ENCODE peak calls at places on chromosomes 7 and 10, in seven cellular contexts. K is GM23338, G is prostate gland, J is mammary epithelial cell, Y is stomach, U is GM23248, W is AG09309. X is an unnamed sample.

GRCh38 chr7:94043299-94043698 is 39.1 kb upstream of the BET1 start:
- DNase-seq in Y (no peak), U (peak), J (peak), K (no peak), G (no peak), W (peak), X (no peak)

GRCh38 chr7:158734861-158735260 is 30.3 kb upstream of the NCAPG2 start:
- DNase-seq in G (no peak), Y (no peak), W (no peak), U (peak), K (no peak), J (no peak), X (no peak)

GRCh38 chr10:103548006-103548405 is 54.5 kb downstream of the NEURL1 start:
- DNase-seq in U (no peak), W (no peak), Y (no peak), K (no peak), J (no peak), G (no peak), X (no peak)

GRCh38 chr10:83164134-83164533 is 975.2 kb upstream of the GHITM start:
- DNase-seq in U (no peak), J (no peak), Y (no peak), K (no peak), W (no peak), G (no peak), X (no peak)

GRCh38 chr7:87318741-87319140 is 26.7 kb upstream of the CROT start:
- DNase-seq in K (no peak), J (no peak), G (no peak), W (no peak), Y (no peak), U (no peak), X (no peak)

GRCh38 chr10:52004342-52004949 is 305.1 kb upstream of the CSTF2T start:
- DNase-seq in G (no peak), K (peak), J (peak), Y (no peak), U (peak), W (peak), X (peak)

GRCh38 chr10:85978566-85979358 is 387.8 kb downstream of the GRID1 start:
- DNase-seq in J (peak), G (no peak), Y (no peak), W (no peak), K (no peak), U (no peak), X (no peak)

GRCh38 chr7:29139191-29139590 is 7.1 kb downstream of the CPVL start:
- DNase-seq in U (peak), W (no peak), Y (no peak), K (no peak), J (peak), G (no peak), X (no peak)

GRCh38 chr10:30529373-30529998 is 95.5 kb downstream of the MAP3K8 start:
- DNase-seq in U (no peak), J (no peak), Y (peak), G (peak), K (peak), W (no peak), X (no peak)

GRCh38 chr7:21408481-21408820 is 19.4 kb upstream of the SP4 start:
- DNase-seq in J (no peak), U (no peak), G (no peak), W (no peak), Y (no peak), K (no peak), X (no peak)

GRCh38 chr7:106114735-106115383 is 2.7 kb upstream of the SYPL1 start:
- DNase-seq in Y (peak), W (no peak), K (no peak), U (no peak), G (no peak), J (no peak), X (no peak)

GRCh38 chr10:117892681-117893220 is 154.0 kb downstream of the RAB11FIP2 start:
- DNase-seq in K (no peak), W (no peak), Y (no peak), J (no peak), G (no peak), U (no peak), X (no peak)

GRCh38 chr7:74474271-74474865 is 20.7 kb downstream of the GTF2IRD1 start:
- DNase-seq in Y (no peak), G (no peak), U (peak), K (no peak), J (no peak), W (no peak), X (no peak)

GRCh38 chr7:157712666-157713235 is 375.9 kb downstream of the DNAJB6 start:
- DNase-seq in K (no peak), W (no peak), U (no peak), G (no peak), J (no peak), Y (no peak), X (no peak)

GRCh38 chr10:125549656-125550055 is 133.3 kb downstream of the TEX36 start:
- DNase-seq in Y (no peak), U (no peak), J (no peak), W (no peak), K (no peak), G (no peak), X (no peak)

GRCh38 chr7:150451833-150452431 is 1.5 kb downstream of the GIMAP8 start:
- DNase-seq in U (no peak), K (no peak), W (no peak), G (no peak), J (no peak), Y (no peak), X (no peak)

GRCh38 chr10:92181575-92181974 is 109.3 kb downstream of the CPEB3 start:
- DNase-seq in Y (no peak), J (no peak), U (peak), W (no peak), K (peak), G (no peak), X (no peak)

GRCh38 chr10:78974409-78975317 is 94.1 kb upstream of the ZMIZ1 start:
- DNase-seq in U (peak), G (peak), W (peak), Y (peak), K (peak), J (peak), X (peak)

GRCh38 chr10:91653214-91653875 is 20.5 kb upstream of the PPP1R3C start:
- DNase-seq in U (peak), W (no peak), Y (no peak), K (no peak), J (peak), G (no peak), X (no peak)

GRCh38 chr10:69712346-69712745 is 82.3 kb downstream of the FAM241B start:
- DNase-seq in W (no peak), J (no peak), K (no peak), U (no peak), Y (no peak), G (no peak), X (no peak)

GRCh38 chr7:139034855-139035587 is 821 bp downstream of the ZC3HAV1L start:
- DNase-seq in G (peak), K (peak), J (peak), W (no peak), Y (no peak), U (peak), X (no peak)

GRCh38 chr10:33616921-33617320 is 282.5 kb upstream of the NRP1 start:
- DNase-seq in K (no peak), U (peak), J (no peak), Y (no peak), W (no peak), G (no peak), X (no peak)

GRCh38 chr7:141860207-141860606 is 18.9 kb upstream of the PRSS37 start:
- DNase-seq in G (no peak), U (no peak), K (no peak), J (no peak), W (no peak), Y (no peak), X (no peak)

GRCh38 chr10:13302821-13303555 is 3.1 kb upstream of the PHYH start:
- DNase-seq in W (no peak), U (no peak), J (no peak), K (no peak), Y (no peak), G (no peak), X (no peak)
- H3K4me3 ChIP-seq in W (no peak), U (peak), J (no peak), K (peak), Y (peak), G (no peak), X (no peak)

GRCh38 chr7:137998250-137998649 is 3.6 kb downstream of the CREB3L2 start:
- DNase-seq in U (no peak), G (no peak), W (no peak), J (no peak), K (no peak), Y (no peak), X (no peak)
- H3K4me3 ChIP-seq in U (peak), G (no peak), W (no peak), J (no peak), K (no peak), Y (no peak), X (no peak)

DNA sequence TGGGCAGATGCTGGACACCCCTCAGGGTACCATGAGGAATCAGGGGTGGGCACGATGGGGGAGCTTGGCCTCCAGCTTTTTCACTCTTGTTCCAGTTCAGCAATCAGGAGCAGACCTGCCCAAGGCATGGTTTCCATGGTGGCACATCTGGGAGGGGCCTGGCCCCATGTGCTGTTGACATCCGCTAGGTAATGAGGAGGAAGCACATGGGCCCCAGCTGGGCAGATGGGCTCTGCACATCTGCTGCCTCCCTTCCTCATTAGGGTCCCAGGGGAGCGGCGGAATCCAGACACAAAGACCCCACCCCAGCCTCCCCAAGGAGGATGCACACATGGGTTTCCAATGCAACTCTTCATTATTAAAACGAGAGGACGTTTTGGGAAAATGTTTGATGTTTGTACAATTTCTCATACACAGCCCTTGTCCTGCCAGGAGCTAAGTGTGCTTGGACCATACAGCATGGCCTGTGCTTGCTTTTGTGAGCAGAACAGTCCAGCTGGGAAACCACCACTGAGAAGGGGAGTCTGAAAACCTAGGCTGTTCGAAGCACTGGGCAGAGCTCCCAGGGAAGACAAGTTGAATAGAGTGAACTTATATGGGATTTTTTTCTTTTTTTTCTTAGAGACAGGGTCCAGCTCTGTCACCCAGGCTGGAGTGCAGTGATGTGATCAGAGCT is 23.7 kb downstream of the FAM107B start:
- DNase-seq in Y (no peak), W (no peak), K (no peak), G (no peak), U (no peak), J (no peak), X (no peak)
- H3K4me3 ChIP-seq in Y (no peak), W (no peak), K (no peak), G (no peak), U (no peak), J (no peak), X (no peak)

DNA sequence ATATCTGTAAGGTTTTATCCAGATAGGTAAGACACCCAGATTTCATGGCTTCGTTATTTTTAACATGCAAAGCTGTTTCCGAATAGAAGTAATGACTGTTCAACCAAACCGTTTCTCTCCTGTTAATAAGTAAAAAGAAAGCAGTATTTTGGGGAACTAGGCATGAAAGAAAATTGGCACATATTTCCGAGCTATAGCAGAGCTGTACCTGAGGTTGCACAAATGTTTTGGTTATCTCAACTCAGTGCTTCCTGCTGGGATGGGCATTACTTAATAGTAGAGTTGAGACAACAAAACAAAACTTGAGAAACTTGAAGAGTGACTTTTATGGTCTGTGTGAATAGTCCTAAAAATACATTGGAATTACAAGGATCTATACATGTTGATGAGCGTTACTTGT is 564.3 kb upstream of the SORCS1 start:
- DNase-seq in U (no peak), J (peak), Y (no peak), G (no peak), K (no peak), W (no peak), X (peak)
- H3K4me3 ChIP-seq in U (no peak), J (no peak), Y (no peak), G (no peak), K (no peak), W (no peak), X (no peak)

GRCh38 chr10:113135025-113135424 is 185.0 kb downstream of the TCF7L2 start:
- DNase-seq in J (no peak), K (peak), G (no peak), Y (no peak), U (no peak), W (no peak), X (no peak)

GRCh38 chr10:113133497-113133896 is 183.4 kb downstream of the TCF7L2 start:
- DNase-seq in K (no peak), G (no peak), Y (no peak), U (peak), W (peak), J (no peak), X (no peak)

GRCh38 chr10:113131611-113132330 is 181.7 kb downstream of the TCF7L2 start:
- DNase-seq in K (no peak), W (peak), G (no peak), U (peak), J (peak), Y (no peak), X (no peak)

GRCh38 chr10:113129117-113129516 is 179.1 kb downstream of the TCF7L2 start:
- DNase-seq in Y (no peak), G (no peak), K (no peak), U (no peak), J (no peak), W (no peak), X (no peak)

GRCh38 chr10:113132651-113133088 is 182.6 kb downstream of the TCF7L2 start:
- DNase-seq in G (no peak), Y (no peak), W (no peak), J (no peak), K (peak), U (peak), X (no peak)
- H3K4me3 ChIP-seq in G (no peak), Y (no peak), W (no peak), J (no peak), K (no peak), U (peak), X (no peak)

X was measured in LNCaP clone FGC.